ENCODE peak calls at places on chromosomes 3 and 15, in ten cellular contexts. A, D, Z, L, E, F, B, H, Q and C are unnamed samples.

GRCh38 chr3:48684480-48685143 is 1.1 kb downstream of the NCKIPSD start:
- DNase-seq in A (no peak), D (no peak), Z (no peak), L (no peak), E (no peak), F (peak; percentile 66), B (no peak), H (no peak), Q (no peak), C (no peak)

GRCh38 chr3:186514296-186515002 is 29.7 kb downstream of the CRYGS start:
- DNase-seq in A (no peak), D (no peak), Z (peak; percentile 49), L (no peak), E (no peak), F (peak; percentile 16), B (peak; percentile 44), H (peak; percentile 54), Q (no peak), C (no peak)

GRCh38 chr15:79243723-79244122 is 38.8 kb upstream of the ANKRD34C start:
- DNase-seq in A (no peak), D (no peak), Z (no peak), L (no peak), E (no peak), F (no peak), B (no peak), H (no peak), Q (no peak), C (no peak)

GRCh38 chr3:22491326-22491725 is 711.8 kb upstream of the UBE2E2 start:
- DNase-seq in A (no peak), D (no peak), Z (no peak), L (no peak), E (no peak), F (peak; percentile 25), B (peak; percentile 7), H (no peak), Q (no peak), C (no peak)

GRCh38 chr3:129690406-129690805 is 83.9 kb upstream of the PLXND1 start:
- DNase-seq in A (peak; percentile 39), D (peak; percentile 31), Z (peak; percentile 11), L (peak; percentile 8), E (peak; percentile 59), F (peak; percentile 77), B (peak; percentile 80), H (peak; percentile 37), Q (peak; percentile 44), C (no peak)

GRCh38 chr3:16124636-16125035 is 49.8 kb upstream of the GALNT15 start:
- DNase-seq in A (peak; percentile 91), D (peak; percentile 97), Z (no peak), L (no peak), E (no peak), F (peak; percentile 96), B (peak; percentile 99), H (no peak), Q (no peak), C (no peak)

GRCh38 chr15:93476491-93477176 is 387.6 kb upstream of the RGMA start:
- DNase-seq in A (no peak), D (no peak), Z (no peak), L (no peak), E (no peak), F (no peak), B (peak; percentile 82), H (no peak), Q (no peak), C (no peak)

GRCh38 chr3:55984631-55985030 is 483.6 kb downstream of the ERC2 start:
- DNase-seq in A (no peak), D (peak; percentile 43), Z (no peak), L (no peak), E (no peak), F (no peak), B (no peak), H (no peak), Q (no peak), C (no peak)

GRCh38 chr3:18369561-18370185 is 55.5 kb downstream of the SATB1 start:
- DNase-seq in A (no peak), D (no peak), Z (no peak), L (no peak), E (peak; percentile 86), F (peak; percentile 1), B (no peak), H (no peak), Q (no peak), C (no peak)

GRCh38 chr3:133377396-133377795 is 22.5 kb upstream of the BFSP2 start:
- DNase-seq in A (no peak), D (peak; percentile 22), Z (no peak), L (no peak), E (peak; percentile 5), F (peak; percentile 66), B (peak; percentile 50), H (peak; percentile 60), Q (no peak), C (no peak)

GRCh38 chr15:99605490-99605931 is 39.7 kb downstream of the MEF2A start:
- DNase-seq in A (peak; percentile 14), D (no peak), Z (no peak), L (no peak), E (no peak), F (peak; percentile 14), B (peak; percentile 73), H (no peak), Q (no peak), C (no peak)

GRCh38 chr3:149784064-149784704 is 8.2 kb downstream of the ANKUB1 start:
- DNase-seq in A (no peak), D (peak; percentile 55), Z (no peak), L (no peak), E (no peak), F (peak; percentile 32), B (no peak), H (no peak), Q (no peak), C (no peak)

GRCh38 chr15:100762289-100762688 is 117.3 kb upstream of the ALDH1A3 start:
- DNase-seq in A (no peak), D (no peak), Z (no peak), L (no peak), E (no peak), F (no peak), B (no peak), H (no peak), Q (no peak), C (no peak)

GRCh38 chr3:42752961-42753360 is 20.1 kb downstream of the CCDC13 start:
- DNase-seq in A (no peak), D (no peak), Z (no peak), L (no peak), E (no peak), F (no peak), B (no peak), H (no peak), Q (no peak), C (no peak)

GRCh38 chr3:33063651-33064051 is 33.3 kb downstream of the GLB1 start:
- DNase-seq in A (no peak), D (no peak), Z (peak; percentile 84), L (no peak), E (no peak), F (peak; percentile 87), B (no peak), H (no peak), Q (peak; percentile 36), C (peak; percentile 70)